ENCODE peak calls at places on chromosome 1, in four cellular contexts. One of them, this sample, is unnamed.
A peak's percentile ranks its signal among the peaks of the same experiment; 100 is the strongest.

GRCh38 chr1:214899908-214900470 is 182.5 kb upstream of the KCNK2 start:
- DNase-seq in HepG2: no peak
- DNase-seq in SK-N-SH: no peak
- DNase-seq in HCT116: no peak
- DNase-seq in this sample: no peak

GRCh38 chr1:145690587-145691558 is 16.3 kb downstream of the PDZK1 start:
- DNase-seq in HepG2: peak; percentile 54
- DNase-seq in SK-N-SH: no peak
- DNase-seq in HCT116: no peak
- DNase-seq in this sample: no peak

GRCh38 chr1:145977486-145978476 is 13.3 kb downstream of the POLR3GL start:
- DNase-seq in HepG2: peak; percentile 78
- DNase-seq in SK-N-SH: peak; percentile 82
- DNase-seq in HCT116: peak; percentile 69
- DNase-seq in this sample: peak; percentile 72

GRCh38 chr1:11879311-11880180 is 20.8 kb upstream of the NPPB start:
- DNase-seq in HepG2: no peak
- DNase-seq in SK-N-SH: no peak
- DNase-seq in HCT116: no peak
- DNase-seq in this sample: peak; percentile 54

GRCh38 chr1:180580237-180580636 is 21.5 kb downstream of the OVAAL start:
- DNase-seq in HepG2: no peak
- DNase-seq in SK-N-SH: peak; percentile 33
- DNase-seq in HCT116: no peak
- DNase-seq in this sample: no peak

GRCh38 chr1:1665815-1666251 is 7.0 kb upstream of the CDK11B start:
- DNase-seq in HepG2: no peak
- DNase-seq in SK-N-SH: peak; percentile 78
- DNase-seq in HCT116: no peak
- DNase-seq in this sample: peak; percentile 66

GRCh38 chr1:21287905-21288514 is 2.3 kb downstream of the ECE1 start:
- DNase-seq in HepG2: no peak
- DNase-seq in SK-N-SH: no peak
- DNase-seq in HCT116: no peak
- DNase-seq in this sample: no peak

GRCh38 chr1:172108494-172108893 is 267.2 kb downstream of the DNM3 start:
- DNase-seq in HepG2: no peak
- DNase-seq in SK-N-SH: no peak
- DNase-seq in HCT116: no peak
- DNase-seq in this sample: no peak

GRCh38 chr1:225857256-225857655 is 24.9 kb downstream of the TMEM63A start:
- DNase-seq in HepG2: no peak
- DNase-seq in SK-N-SH: no peak
- DNase-seq in HCT116: no peak
- DNase-seq in this sample: no peak

GRCh38 chr1:57536749-57537423 is 113.0 kb upstream of the DAB1 start:
- DNase-seq in HepG2: no peak
- DNase-seq in SK-N-SH: no peak
- DNase-seq in HCT116: no peak
- DNase-seq in this sample: no peak

GRCh38 chr1:57532299-57532698 is 108.4 kb upstream of the DAB1 start:
- DNase-seq in HepG2: no peak
- DNase-seq in SK-N-SH: no peak
- DNase-seq in HCT116: no peak
- DNase-seq in this sample: no peak
- TF ChIP-seq JUND in HepG2: no peak
- TF ChIP-seq JUND in SK-N-SH: no peak
- TF ChIP-seq JUND in HCT116: no peak
- TF ChIP-seq JUND in this sample: no peak

DNA sequence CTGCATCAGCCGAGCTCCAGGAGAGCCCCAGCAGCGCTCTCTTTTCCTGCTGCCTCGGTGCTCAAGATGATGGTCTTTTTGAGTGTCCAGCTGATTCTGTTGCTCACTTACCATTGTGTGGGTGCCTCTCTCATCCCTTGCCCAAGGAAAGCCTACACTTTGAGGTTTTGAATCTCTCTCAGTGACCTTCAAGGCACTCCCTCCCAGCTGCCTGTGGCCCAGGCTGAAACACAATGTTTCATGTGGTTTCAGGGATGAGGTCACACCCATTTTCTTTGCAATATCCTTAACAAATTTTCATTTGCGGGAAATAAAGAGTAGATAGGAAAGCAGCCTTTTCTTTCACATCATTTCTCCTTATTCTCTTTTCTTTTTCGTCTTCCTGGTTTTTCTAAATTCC is 12.6 kb upstream of the MRPS14 start:
- DNase-seq in HepG2: no peak
- DNase-seq in SK-N-SH: no peak
- DNase-seq in HCT116: no peak
- DNase-seq in this sample: no peak
- TF ChIP-seq JUND in HepG2: no peak
- TF ChIP-seq JUND in SK-N-SH: no peak
- TF ChIP-seq JUND in HCT116: no peak
- TF ChIP-seq JUND in this sample: no peak

DNA sequence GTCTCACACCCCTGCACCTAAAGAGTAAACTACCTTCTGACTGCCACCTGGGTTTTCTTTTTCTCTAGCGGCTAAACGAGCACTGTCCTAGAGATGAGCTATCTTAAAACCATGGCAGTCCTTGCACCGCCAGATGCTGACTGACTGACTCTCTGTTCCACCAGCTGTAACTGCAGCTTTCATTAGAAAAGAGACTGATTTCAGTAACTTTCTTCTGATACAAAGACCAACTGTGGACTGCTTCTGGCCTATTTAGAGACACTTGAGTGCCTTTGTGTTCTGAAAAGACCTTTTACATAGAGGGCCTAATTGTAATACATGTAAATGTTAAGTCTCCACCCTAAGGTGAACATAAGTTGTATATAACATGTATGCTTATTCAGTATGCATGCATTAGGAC is 152.5 kb downstream of the DISC1 start:
- DNase-seq in HepG2: no peak
- DNase-seq in SK-N-SH: no peak
- DNase-seq in HCT116: no peak
- DNase-seq in this sample: no peak
- TF ChIP-seq JUND in HepG2: no peak
- TF ChIP-seq JUND in SK-N-SH: no peak
- TF ChIP-seq JUND in HCT116: no peak
- TF ChIP-seq JUND in this sample: no peak

GRCh38 chr1:17011439-17012307 is at the start of gene ATP13A2:
- DNase-seq in HepG2: peak; percentile 75
- DNase-seq in SK-N-SH: peak; percentile 94
- DNase-seq in HCT116: peak; percentile 67
- DNase-seq in this sample: peak; percentile 94

GRCh38 chr1:17008208-17008855 is 3.4 kb downstream of the ATP13A2 start:
- DNase-seq in HepG2: no peak
- DNase-seq in SK-N-SH: peak; percentile 12
- DNase-seq in HCT116: no peak
- DNase-seq in this sample: no peak

GRCh38 chr1:17012775-17013501 is 1.2 kb upstream of the ATP13A2 start:
- DNase-seq in HepG2: no peak
- DNase-seq in SK-N-SH: no peak
- DNase-seq in HCT116: no peak
- DNase-seq in this sample: no peak

GRCh38 chr1:17009706-17010105 is 2.0 kb downstream of the ATP13A2 start:
- DNase-seq in HepG2: peak; percentile 27
- DNase-seq in SK-N-SH: peak; percentile 36
- DNase-seq in HCT116: no peak
- DNase-seq in this sample: peak; percentile 18

GRCh38 chr1:17010601-17011438 is 908 bp downstream of the ATP13A2 start:
- DNase-seq in HepG2: no peak
- DNase-seq in SK-N-SH: peak; percentile 77
- DNase-seq in HCT116: no peak
- DNase-seq in this sample: peak; percentile 53
- TF ChIP-seq JUND in HepG2: no peak
- TF ChIP-seq JUND in SK-N-SH: no peak
- TF ChIP-seq JUND in HCT116: no peak
- TF ChIP-seq JUND in this sample: no peak

GRCh38 chr1:36835696-36836095 is 198.6 kb downstream of the GRIK3 start:
- DNase-seq in HepG2: no peak
- DNase-seq in SK-N-SH: no peak
- DNase-seq in HCT116: no peak
- DNase-seq in this sample: no peak

GRCh38 chr1:36836916-36837315 is 197.4 kb downstream of the GRIK3 start:
- DNase-seq in HepG2: no peak
- DNase-seq in SK-N-SH: no peak
- DNase-seq in HCT116: no peak
- DNase-seq in this sample: no peak

GRCh38 chr1:36835017-36835695 is 199.2 kb downstream of the GRIK3 start:
- DNase-seq in HepG2: no peak
- DNase-seq in SK-N-SH: peak; percentile 67
- DNase-seq in HCT116: no peak
- DNase-seq in this sample: no peak

GRCh38 chr1:36834586-36834985 is 199.7 kb downstream of the GRIK3 start:
- DNase-seq in HepG2: no peak
- DNase-seq in SK-N-SH: peak; percentile 51
- DNase-seq in HCT116: no peak
- DNase-seq in this sample: no peak

DNA sequence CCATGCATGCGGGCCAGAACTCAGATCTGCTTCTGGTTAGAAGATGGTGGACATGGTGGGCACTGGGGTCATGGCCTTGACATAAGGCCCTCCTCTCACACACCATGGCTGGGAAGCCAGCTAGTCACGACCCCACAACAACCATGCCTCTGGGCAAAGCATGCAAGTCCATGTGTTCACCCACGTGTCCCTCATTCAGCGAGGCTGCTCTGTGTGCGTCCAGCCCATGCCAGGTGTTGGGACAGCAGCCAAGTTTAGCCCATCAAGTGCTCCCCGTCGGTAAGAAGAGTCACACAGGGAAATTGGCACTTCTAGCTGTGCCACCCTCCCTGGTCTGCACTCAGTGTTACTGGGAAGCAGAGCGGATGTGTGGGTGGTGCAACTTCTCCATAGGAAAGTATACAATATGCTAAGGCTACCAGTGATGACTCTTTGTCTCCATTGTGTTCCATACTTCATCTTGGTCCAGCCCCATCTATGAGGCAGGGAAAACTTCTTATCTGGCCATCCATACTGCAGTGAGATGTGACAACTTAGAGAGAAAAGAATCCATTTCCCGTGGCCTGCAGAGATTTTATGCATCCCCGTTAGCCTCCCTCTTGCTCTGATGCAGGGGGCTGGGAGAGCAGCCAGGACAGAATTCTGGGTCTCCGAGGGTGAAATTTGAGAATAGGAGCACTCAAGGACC is 198.0 kb downstream of the GRIK3 start:
- DNase-seq in HepG2: no peak
- DNase-seq in SK-N-SH: peak; percentile 56
- DNase-seq in HCT116: no peak
- DNase-seq in this sample: no peak
- TF ChIP-seq JUND in HepG2: no peak
- TF ChIP-seq JUND in SK-N-SH: no peak
- TF ChIP-seq JUND in HCT116: no peak
- TF ChIP-seq JUND in this sample: no peak

DNA sequence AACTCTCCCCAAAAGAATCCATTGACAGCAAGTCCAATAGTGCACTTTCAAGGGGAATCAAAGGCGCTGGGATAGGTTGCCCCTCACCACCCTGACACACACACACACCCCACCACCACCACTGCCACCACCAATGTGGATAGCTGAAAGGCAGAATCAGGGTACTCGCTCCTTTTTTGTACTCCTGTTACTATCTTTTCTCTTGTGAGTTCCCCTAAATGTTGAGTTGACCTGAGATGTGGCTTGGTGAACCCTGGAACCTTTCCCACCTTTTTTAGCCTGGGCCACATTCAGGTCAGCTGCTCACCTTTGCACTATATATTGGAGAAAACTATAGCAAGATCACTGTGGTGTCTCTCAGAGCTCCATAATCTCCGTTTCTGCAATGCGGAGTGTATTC is 3.9 kb downstream of the S100A8 start:
- DNase-seq in HepG2: no peak
- DNase-seq in SK-N-SH: no peak
- DNase-seq in HCT116: no peak
- DNase-seq in this sample: no peak
- TF ChIP-seq JUND in HepG2: no peak
- TF ChIP-seq JUND in SK-N-SH: no peak
- TF ChIP-seq JUND in HCT116: no peak
- TF ChIP-seq JUND in this sample: no peak

DNA sequence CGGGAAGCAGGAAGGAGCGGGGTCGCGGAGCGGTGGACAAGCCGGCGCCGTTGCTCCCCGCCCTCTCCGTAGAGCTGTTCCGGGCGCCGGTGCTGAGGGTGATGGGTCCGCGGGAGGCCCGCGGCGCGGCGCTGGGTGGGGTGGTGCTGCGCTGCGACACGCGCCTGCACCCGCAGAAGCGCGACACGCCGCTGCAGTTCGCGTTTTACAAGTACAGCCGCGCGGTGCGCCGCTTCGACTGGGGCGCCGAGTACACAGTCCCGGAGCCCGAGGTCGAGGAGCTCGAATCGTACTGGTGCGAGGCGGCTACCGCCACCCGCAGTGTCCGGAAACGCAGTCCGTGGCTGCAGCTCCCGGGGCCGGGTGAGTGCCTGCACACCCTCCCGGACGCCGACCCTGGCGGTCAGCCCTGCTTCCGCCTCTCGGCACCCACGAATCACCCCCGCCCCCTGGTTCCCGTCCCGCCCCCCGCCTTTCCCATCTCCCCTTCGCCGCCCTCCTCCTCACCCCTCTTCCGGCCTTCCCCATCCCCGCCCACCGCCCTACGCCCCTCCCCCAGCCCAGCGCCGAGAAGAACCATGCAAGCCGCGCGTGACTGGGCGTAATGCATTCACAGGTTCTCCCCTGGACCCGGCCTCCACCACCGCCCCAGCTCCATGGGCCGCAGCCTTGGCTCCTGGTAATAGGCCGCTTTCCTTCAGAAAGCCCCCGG is 5.4 kb downstream of the FCRLB start:
- DNase-seq in HepG2: peak; percentile 55
- DNase-seq in SK-N-SH: peak; percentile 96
- DNase-seq in HCT116: peak; percentile 56
- DNase-seq in this sample: peak; percentile 97
- TF ChIP-seq JUND in HepG2: no peak
- TF ChIP-seq JUND in SK-N-SH: no peak
- TF ChIP-seq JUND in HCT116: no peak
- TF ChIP-seq JUND in this sample: no peak

This sample was measured in K562.